ENCODE peak calls at places on chromosomes 4 and X, in eight cellular contexts. One of them, this sample, is unnamed.

GRCh38 chr4:110196206-110196870 is 2.1 kb downstream of the ELOVL6 start:
- DNase-seq in neuronal stem cell: peak; percentile 56
- DNase-seq in adipocyte: peak; percentile 54
- DNase-seq in caudate nucleus: peak; percentile 61
- DNase-seq in activated CD4-positive, alpha-beta T cell treated with anti-CD3 and anti-CD28 coated beads, Interleukin-2, amount 50 U/mL, for 1 hour: peak; percentile 11
- DNase-seq in activated B cell treated with CpG ODN at 0.5 μM for 24 hours: peak; percentile 57
- DNase-seq in hepatic stellate cell: peak; percentile 43
- DNase-seq in NCI-H1092: peak; percentile 30
- DNase-seq in this sample: peak; percentile 41

GRCh38 chr4:120839974-120840751 is 82.4 kb downstream of the PRDM5 start:
- DNase-seq in activated B cell treated with CpG ODN at 0.5 μM for 24 hours: no peak
- DNase-seq in adipocyte: no peak
- DNase-seq in hepatic stellate cell: no peak
- DNase-seq in neuronal stem cell: no peak
- DNase-seq in activated CD4-positive, alpha-beta T cell treated with anti-CD3 and anti-CD28 coated beads, Interleukin-2, amount 50 U/mL, for 1 hour: no peak
- DNase-seq in NCI-H1092: no peak
- DNase-seq in caudate nucleus: no peak
- DNase-seq in this sample: no peak

GRCh38 chr4:120857312-120857711 is 65.2 kb downstream of the PRDM5 start:
- DNase-seq in activated CD4-positive, alpha-beta T cell treated with anti-CD3 and anti-CD28 coated beads, Interleukin-2, amount 50 U/mL, for 1 hour: no peak
- DNase-seq in activated B cell treated with CpG ODN at 0.5 μM for 24 hours: no peak
- DNase-seq in caudate nucleus: no peak
- DNase-seq in hepatic stellate cell: no peak
- DNase-seq in adipocyte: peak; percentile 70
- DNase-seq in NCI-H1092: no peak
- DNase-seq in neuronal stem cell: no peak
- DNase-seq in this sample: no peak

GRCh38 chrX:154775611-154776349 is 13.1 kb downstream of the DKC1 start:
- DNase-seq in caudate nucleus: no peak
- DNase-seq in activated CD4-positive, alpha-beta T cell treated with anti-CD3 and anti-CD28 coated beads, Interleukin-2, amount 50 U/mL, for 1 hour: no peak
- DNase-seq in adipocyte: peak; percentile 36
- DNase-seq in NCI-H1092: no peak
- DNase-seq in activated B cell treated with CpG ODN at 0.5 μM for 24 hours: no peak
- DNase-seq in neuronal stem cell: no peak
- DNase-seq in hepatic stellate cell: peak; percentile 24
- DNase-seq in this sample: peak; percentile 5

GRCh38 chrX:10115082-10115481 is 41.7 kb upstream of the CLCN4 start:
- DNase-seq in neuronal stem cell: no peak
- DNase-seq in caudate nucleus: no peak
- DNase-seq in activated B cell treated with CpG ODN at 0.5 μM for 24 hours: no peak
- DNase-seq in activated CD4-positive, alpha-beta T cell treated with anti-CD3 and anti-CD28 coated beads, Interleukin-2, amount 50 U/mL, for 1 hour: no peak
- DNase-seq in hepatic stellate cell: no peak
- DNase-seq in NCI-H1092: no peak
- DNase-seq in adipocyte: no peak
- DNase-seq in this sample: no peak

GRCh38 chr4:18645356-18645755 is 623.8 kb upstream of the LCORL start:
- DNase-seq in neuronal stem cell: no peak
- DNase-seq in hepatic stellate cell: no peak
- DNase-seq in NCI-H1092: no peak
- DNase-seq in activated CD4-positive, alpha-beta T cell treated with anti-CD3 and anti-CD28 coated beads, Interleukin-2, amount 50 U/mL, for 1 hour: no peak
- DNase-seq in adipocyte: no peak
- DNase-seq in caudate nucleus: no peak
- DNase-seq in activated B cell treated with CpG ODN at 0.5 μM for 24 hours: no peak
- DNase-seq in this sample: no peak

GRCh38 chrX:51484616-51485015 is 11.8 kb downstream of the NUDT11 start:
- DNase-seq in neuronal stem cell: no peak
- DNase-seq in adipocyte: no peak
- DNase-seq in caudate nucleus: no peak
- DNase-seq in activated B cell treated with CpG ODN at 0.5 μM for 24 hours: no peak
- DNase-seq in NCI-H1092: no peak
- DNase-seq in activated CD4-positive, alpha-beta T cell treated with anti-CD3 and anti-CD28 coated beads, Interleukin-2, amount 50 U/mL, for 1 hour: no peak
- DNase-seq in hepatic stellate cell: no peak
- DNase-seq in this sample: no peak

GRCh38 chrX:97315939-97316338 is 432.2 kb downstream of the RPA4 start:
- DNase-seq in adipocyte: no peak
- DNase-seq in hepatic stellate cell: no peak
- DNase-seq in caudate nucleus: no peak
- DNase-seq in neuronal stem cell: no peak
- DNase-seq in activated B cell treated with CpG ODN at 0.5 μM for 24 hours: no peak
- DNase-seq in activated CD4-positive, alpha-beta T cell treated with anti-CD3 and anti-CD28 coated beads, Interleukin-2, amount 50 U/mL, for 1 hour: no peak
- DNase-seq in NCI-H1092: no peak
- DNase-seq in this sample: no peak

GRCh38 chrX:132631579-132632232 is 142.9 kb upstream of the MBNL3 start:
- DNase-seq in neuronal stem cell: no peak
- DNase-seq in activated B cell treated with CpG ODN at 0.5 μM for 24 hours: no peak
- DNase-seq in NCI-H1092: no peak
- DNase-seq in activated CD4-positive, alpha-beta T cell treated with anti-CD3 and anti-CD28 coated beads, Interleukin-2, amount 50 U/mL, for 1 hour: no peak
- DNase-seq in adipocyte: peak; percentile 65
- DNase-seq in caudate nucleus: no peak
- DNase-seq in hepatic stellate cell: peak; percentile 7
- DNase-seq in this sample: no peak

GRCh38 chr4:169080970-169081369 is 70.9 kb upstream of the CBR4 start:
- DNase-seq in adipocyte: peak; percentile 87
- DNase-seq in activated B cell treated with CpG ODN at 0.5 μM for 24 hours: no peak
- DNase-seq in activated CD4-positive, alpha-beta T cell treated with anti-CD3 and anti-CD28 coated beads, Interleukin-2, amount 50 U/mL, for 1 hour: no peak
- DNase-seq in NCI-H1092: no peak
- DNase-seq in hepatic stellate cell: peak; percentile 27
- DNase-seq in neuronal stem cell: no peak
- DNase-seq in caudate nucleus: no peak
- DNase-seq in this sample: no peak

GRCh38 chr4:33850503-33850902 is 2393.8 kb downstream of the ARAP2 start:
- DNase-seq in hepatic stellate cell: no peak
- DNase-seq in NCI-H1092: no peak
- DNase-seq in adipocyte: no peak
- DNase-seq in activated B cell treated with CpG ODN at 0.5 μM for 24 hours: no peak
- DNase-seq in caudate nucleus: no peak
- DNase-seq in activated CD4-positive, alpha-beta T cell treated with anti-CD3 and anti-CD28 coated beads, Interleukin-2, amount 50 U/mL, for 1 hour: no peak
- DNase-seq in neuronal stem cell: no peak
- DNase-seq in this sample: no peak

GRCh38 chr4:7343353-7343655 is 91.4 kb downstream of the PSAPL1 start:
- DNase-seq in NCI-H1092: no peak
- DNase-seq in adipocyte: no peak
- DNase-seq in activated CD4-positive, alpha-beta T cell treated with anti-CD3 and anti-CD28 coated beads, Interleukin-2, amount 50 U/mL, for 1 hour: no peak
- DNase-seq in caudate nucleus: no peak
- DNase-seq in hepatic stellate cell: no peak
- DNase-seq in activated B cell treated with CpG ODN at 0.5 μM for 24 hours: no peak
- DNase-seq in neuronal stem cell: no peak
- DNase-seq in this sample: no peak

GRCh38 chr4:129804458-129804981 is 708.6 kb downstream of the C4orf33 start:
- DNase-seq in caudate nucleus: no peak
- DNase-seq in NCI-H1092: no peak
- DNase-seq in hepatic stellate cell: no peak
- DNase-seq in activated CD4-positive, alpha-beta T cell treated with anti-CD3 and anti-CD28 coated beads, Interleukin-2, amount 50 U/mL, for 1 hour: no peak
- DNase-seq in activated B cell treated with CpG ODN at 0.5 μM for 24 hours: no peak
- DNase-seq in adipocyte: no peak
- DNase-seq in neuronal stem cell: no peak
- DNase-seq in this sample: no peak

GRCh38 chr4:26964994-26965393 is 104.4 kb downstream of the STIM2 start:
- DNase-seq in activated B cell treated with CpG ODN at 0.5 μM for 24 hours: no peak
- DNase-seq in neuronal stem cell: no peak
- DNase-seq in activated CD4-positive, alpha-beta T cell treated with anti-CD3 and anti-CD28 coated beads, Interleukin-2, amount 50 U/mL, for 1 hour: no peak
- DNase-seq in hepatic stellate cell: no peak
- DNase-seq in NCI-H1092: no peak
- DNase-seq in adipocyte: no peak
- DNase-seq in caudate nucleus: no peak
- DNase-seq in this sample: no peak

GRCh38 chrX:132480581-132481203 is 8.1 kb downstream of the MBNL3 start:
- DNase-seq in adipocyte: peak; percentile 59
- DNase-seq in neuronal stem cell: no peak
- DNase-seq in NCI-H1092: peak; percentile 77
- DNase-seq in caudate nucleus: peak; percentile 1
- DNase-seq in activated B cell treated with CpG ODN at 0.5 μM for 24 hours: peak; percentile 15
- DNase-seq in activated CD4-positive, alpha-beta T cell treated with anti-CD3 and anti-CD28 coated beads, Interleukin-2, amount 50 U/mL, for 1 hour: peak; percentile 19
- DNase-seq in hepatic stellate cell: peak; percentile 4
- DNase-seq in this sample: no peak

GRCh38 chr4:89492476-89493110 is 185.0 kb upstream of the GPRIN3 start:
- DNase-seq in neuronal stem cell: no peak
- DNase-seq in caudate nucleus: no peak
- DNase-seq in activated B cell treated with CpG ODN at 0.5 μM for 24 hours: no peak
- DNase-seq in hepatic stellate cell: peak; percentile 40
- DNase-seq in NCI-H1092: no peak
- DNase-seq in adipocyte: peak; percentile 87
- DNase-seq in activated CD4-positive, alpha-beta T cell treated with anti-CD3 and anti-CD28 coated beads, Interleukin-2, amount 50 U/mL, for 1 hour: no peak
- DNase-seq in this sample: no peak

GRCh38 chr4:159105761-159106243 is 2.9 kb downstream of the RAPGEF2 start:
- DNase-seq in activated B cell treated with CpG ODN at 0.5 μM for 24 hours: no peak
- DNase-seq in caudate nucleus: no peak
- DNase-seq in NCI-H1092: no peak
- DNase-seq in activated CD4-positive, alpha-beta T cell treated with anti-CD3 and anti-CD28 coated beads, Interleukin-2, amount 50 U/mL, for 1 hour: no peak
- DNase-seq in neuronal stem cell: no peak
- DNase-seq in hepatic stellate cell: no peak
- DNase-seq in adipocyte: peak; percentile 45
- DNase-seq in this sample: no peak

GRCh38 chrX:9456250-9457074 is 8.4 kb upstream of the TBL1X start:
- DNase-seq in activated CD4-positive, alpha-beta T cell treated with anti-CD3 and anti-CD28 coated beads, Interleukin-2, amount 50 U/mL, for 1 hour: no peak
- DNase-seq in neuronal stem cell: no peak
- DNase-seq in activated B cell treated with CpG ODN at 0.5 μM for 24 hours: no peak
- DNase-seq in hepatic stellate cell: no peak
- DNase-seq in caudate nucleus: no peak
- DNase-seq in NCI-H1092: no peak
- DNase-seq in adipocyte: no peak
- DNase-seq in this sample: no peak

GRCh38 chr4:31755751-31756150 is 1035.6 kb downstream of the PCDH7 start:
- DNase-seq in NCI-H1092: no peak
- DNase-seq in caudate nucleus: no peak
- DNase-seq in activated CD4-positive, alpha-beta T cell treated with anti-CD3 and anti-CD28 coated beads, Interleukin-2, amount 50 U/mL, for 1 hour: no peak
- DNase-seq in neuronal stem cell: no peak
- DNase-seq in adipocyte: no peak
- DNase-seq in hepatic stellate cell: no peak
- DNase-seq in activated B cell treated with CpG ODN at 0.5 μM for 24 hours: no peak
- DNase-seq in this sample: no peak

GRCh38 chr4:177596035-177596434 is 153.8 kb upstream of the AGA start:
- DNase-seq in activated B cell treated with CpG ODN at 0.5 μM for 24 hours: no peak
- DNase-seq in NCI-H1092: no peak
- DNase-seq in hepatic stellate cell: peak; percentile 42
- DNase-seq in adipocyte: peak; percentile 81
- DNase-seq in neuronal stem cell: no peak
- DNase-seq in activated CD4-positive, alpha-beta T cell treated with anti-CD3 and anti-CD28 coated beads, Interleukin-2, amount 50 U/mL, for 1 hour: no peak
- DNase-seq in caudate nucleus: peak; percentile 12
- DNase-seq in this sample: no peak

GRCh38 chr4:7769936-7770674 is 169.6 kb downstream of the AFAP1 start:
- DNase-seq in caudate nucleus: no peak
- DNase-seq in activated CD4-positive, alpha-beta T cell treated with anti-CD3 and anti-CD28 coated beads, Interleukin-2, amount 50 U/mL, for 1 hour: no peak
- DNase-seq in NCI-H1092: no peak
- DNase-seq in hepatic stellate cell: peak; percentile 54
- DNase-seq in activated B cell treated with CpG ODN at 0.5 μM for 24 hours: no peak
- DNase-seq in neuronal stem cell: peak; percentile 18
- DNase-seq in adipocyte: peak; percentile 30
- DNase-seq in this sample: no peak

GRCh38 chr4:93127489-93127888 is 701.1 kb upstream of the ATOH1 start:
- DNase-seq in neuronal stem cell: no peak
- DNase-seq in activated CD4-positive, alpha-beta T cell treated with anti-CD3 and anti-CD28 coated beads, Interleukin-2, amount 50 U/mL, for 1 hour: no peak
- DNase-seq in activated B cell treated with CpG ODN at 0.5 μM for 24 hours: no peak
- DNase-seq in caudate nucleus: no peak
- DNase-seq in hepatic stellate cell: no peak
- DNase-seq in adipocyte: no peak
- DNase-seq in NCI-H1092: no peak
- DNase-seq in this sample: no peak

GRCh38 chr4:28357985-28358384 is 1497.3 kb downstream of the STIM2 start:
- DNase-seq in neuronal stem cell: peak; percentile 21
- DNase-seq in activated B cell treated with CpG ODN at 0.5 μM for 24 hours: no peak
- DNase-seq in adipocyte: no peak
- DNase-seq in activated CD4-positive, alpha-beta T cell treated with anti-CD3 and anti-CD28 coated beads, Interleukin-2, amount 50 U/mL, for 1 hour: no peak
- DNase-seq in hepatic stellate cell: peak; percentile 2
- DNase-seq in NCI-H1092: no peak
- DNase-seq in caudate nucleus: no peak
- DNase-seq in this sample: no peak

GRCh38 chrX:68914337-68914989 is 85.6 kb downstream of the EFNB1 start:
- DNase-seq in neuronal stem cell: no peak
- DNase-seq in activated B cell treated with CpG ODN at 0.5 μM for 24 hours: no peak
- DNase-seq in hepatic stellate cell: no peak
- DNase-seq in adipocyte: no peak
- DNase-seq in caudate nucleus: no peak
- DNase-seq in activated CD4-positive, alpha-beta T cell treated with anti-CD3 and anti-CD28 coated beads, Interleukin-2, amount 50 U/mL, for 1 hour: no peak
- DNase-seq in NCI-H1092: no peak
- DNase-seq in this sample: no peak

GRCh38 chrX:72129661-72130060 is 2.1 kb downstream of the RTL5 start:
- DNase-seq in activated B cell treated with CpG ODN at 0.5 μM for 24 hours: no peak
- DNase-seq in activated CD4-positive, alpha-beta T cell treated with anti-CD3 and anti-CD28 coated beads, Interleukin-2, amount 50 U/mL, for 1 hour: no peak
- DNase-seq in adipocyte: no peak
- DNase-seq in NCI-H1092: no peak
- DNase-seq in neuronal stem cell: no peak
- DNase-seq in hepatic stellate cell: no peak
- DNase-seq in caudate nucleus: no peak
- DNase-seq in this sample: no peak

GRCh38 chr4:53376900-53377299 is 541 bp upstream of the FIP1L1 start:
- DNase-seq in NCI-H1092: no peak
- DNase-seq in neuronal stem cell: no peak
- DNase-seq in caudate nucleus: no peak
- DNase-seq in adipocyte: peak; percentile 3
- DNase-seq in activated B cell treated with CpG ODN at 0.5 μM for 24 hours: no peak
- DNase-seq in activated CD4-positive, alpha-beta T cell treated with anti-CD3 and anti-CD28 coated beads, Interleukin-2, amount 50 U/mL, for 1 hour: no peak
- DNase-seq in hepatic stellate cell: no peak
- DNase-seq in this sample: no peak

GRCh38 chr4:78520808-78521226 is 30.8 kb upstream of the ANXA3 start:
- DNase-seq in NCI-H1092: no peak
- DNase-seq in hepatic stellate cell: no peak
- DNase-seq in activated CD4-positive, alpha-beta T cell treated with anti-CD3 and anti-CD28 coated beads, Interleukin-2, amount 50 U/mL, for 1 hour: no peak
- DNase-seq in caudate nucleus: no peak
- DNase-seq in activated B cell treated with CpG ODN at 0.5 μM for 24 hours: no peak
- DNase-seq in adipocyte: peak; percentile 80
- DNase-seq in neuronal stem cell: no peak
- DNase-seq in this sample: no peak

GRCh38 chrX:101394372-101394771 is 3.6 kb downstream of the RPL36A start:
- DNase-seq in activated B cell treated with CpG ODN at 0.5 μM for 24 hours: no peak
- DNase-seq in NCI-H1092: no peak
- DNase-seq in neuronal stem cell: no peak
- DNase-seq in caudate nucleus: no peak
- DNase-seq in hepatic stellate cell: no peak
- DNase-seq in adipocyte: no peak
- DNase-seq in activated CD4-positive, alpha-beta T cell treated with anti-CD3 and anti-CD28 coated beads, Interleukin-2, amount 50 U/mL, for 1 hour: no peak
- DNase-seq in this sample: no peak

GRCh38 chrX:69116077-69116476 is 49.2 kb downstream of the PJA1 start:
- DNase-seq in activated CD4-positive, alpha-beta T cell treated with anti-CD3 and anti-CD28 coated beads, Interleukin-2, amount 50 U/mL, for 1 hour: no peak
- DNase-seq in hepatic stellate cell: no peak
- DNase-seq in neuronal stem cell: no peak
- DNase-seq in NCI-H1092: no peak
- DNase-seq in activated B cell treated with CpG ODN at 0.5 μM for 24 hours: no peak
- DNase-seq in caudate nucleus: no peak
- DNase-seq in adipocyte: no peak
- DNase-seq in this sample: no peak

GRCh38 chrX:24241822-24242648 is 71.8 kb downstream of the SUPT20HL2 start:
- DNase-seq in hepatic stellate cell: peak; percentile 38
- DNase-seq in NCI-H1092: no peak
- DNase-seq in neuronal stem cell: no peak
- DNase-seq in activated CD4-positive, alpha-beta T cell treated with anti-CD3 and anti-CD28 coated beads, Interleukin-2, amount 50 U/mL, for 1 hour: no peak
- DNase-seq in caudate nucleus: no peak
- DNase-seq in activated B cell treated with CpG ODN at 0.5 μM for 24 hours: no peak
- DNase-seq in adipocyte: peak; percentile 51
- DNase-seq in this sample: peak; percentile 2

GRCh38 chr4:33065749-33066148 is 2345.6 kb downstream of the PCDH7 start:
- DNase-seq in activated B cell treated with CpG ODN at 0.5 μM for 24 hours: no peak
- DNase-seq in NCI-H1092: no peak
- DNase-seq in neuronal stem cell: no peak
- DNase-seq in adipocyte: no peak
- DNase-seq in hepatic stellate cell: no peak
- DNase-seq in activated CD4-positive, alpha-beta T cell treated with anti-CD3 and anti-CD28 coated beads, Interleukin-2, amount 50 U/mL, for 1 hour: no peak
- DNase-seq in caudate nucleus: no peak
- DNase-seq in this sample: no peak

GRCh38 chr4:87120411-87121162 is 99.8 kb downstream of the KLHL8 start:
- DNase-seq in neuronal stem cell: no peak
- DNase-seq in activated B cell treated with CpG ODN at 0.5 μM for 24 hours: no peak
- DNase-seq in caudate nucleus: peak; percentile 19
- DNase-seq in adipocyte: no peak
- DNase-seq in activated CD4-positive, alpha-beta T cell treated with anti-CD3 and anti-CD28 coated beads, Interleukin-2, amount 50 U/mL, for 1 hour: no peak
- DNase-seq in hepatic stellate cell: no peak
- DNase-seq in NCI-H1092: no peak
- DNase-seq in this sample: peak; percentile 5

GRCh38 chr4:186839122-186840037 is 115.7 kb upstream of the FAT1 start:
- DNase-seq in hepatic stellate cell: peak; percentile 58
- DNase-seq in caudate nucleus: no peak
- DNase-seq in activated B cell treated with CpG ODN at 0.5 μM for 24 hours: no peak
- DNase-seq in neuronal stem cell: no peak
- DNase-seq in activated CD4-positive, alpha-beta T cell treated with anti-CD3 and anti-CD28 coated beads, Interleukin-2, amount 50 U/mL, for 1 hour: no peak
- DNase-seq in adipocyte: peak; percentile 59
- DNase-seq in NCI-H1092: no peak
- DNase-seq in this sample: no peak

GRCh38 chr4:66331761-66332160 is 661.5 kb upstream of the EPHA5 start:
- DNase-seq in NCI-H1092: no peak
- DNase-seq in activated B cell treated with CpG ODN at 0.5 μM for 24 hours: no peak
- DNase-seq in caudate nucleus: no peak
- DNase-seq in hepatic stellate cell: no peak
- DNase-seq in neuronal stem cell: no peak
- DNase-seq in adipocyte: peak; percentile 61
- DNase-seq in activated CD4-positive, alpha-beta T cell treated with anti-CD3 and anti-CD28 coated beads, Interleukin-2, amount 50 U/mL, for 1 hour: no peak
- DNase-seq in this sample: no peak

This sample was measured in anterior cingulate cortex.